ENCODE peak calls at places on chromosomes 6 and 20, in four cellular contexts. R, E, D and G are unnamed samples.
A peak's percentile ranks its signal among the peaks of the same experiment; 100 is the strongest.

GRCh38 chr6:79246891-79247290 is 12.4 kb upstream of the HMGN3 start:
- DNase-seq in R (no peak), D (no peak), E (no peak), G (no peak)

GRCh38 chr20:56685879-56686278 is 56.8 kb downstream of the TFAP2C start:
- DNase-seq in D (no peak), E (no peak), R (no peak), G (no peak)

GRCh38 chr6:143877584-143878271 is 13.5 kb downstream of the ZC2HC1B start:
- DNase-seq in R (no peak), E (no peak), D (no peak), G (no peak)

GRCh38 chr6:79672631-79673065 is 41.5 kb downstream of the SH3BGRL2 start:
- DNase-seq in E (peak; percentile 45), R (no peak), D (no peak), G (peak; percentile 75)

GRCh38 chr6:22250486-22250885 is 46.4 kb downstream of the PRL start:
- DNase-seq in R (no peak), E (no peak), D (no peak), G (peak; percentile 40)

GRCh38 chr6:165081944-165082532 is 227.4 kb downstream of the C6orf118 start:
- DNase-seq in E (no peak), D (no peak), R (no peak), G (no peak)

GRCh38 chr20:44548171-44548678 is 26.4 kb upstream of the SERINC3 start:
- DNase-seq in R (peak; percentile 6), D (no peak), E (no peak), G (no peak)

GRCh38 chr20:46559685-46560440 is 9.4 kb upstream of the OCSTAMP start:
- DNase-seq in R (no peak), E (no peak), D (no peak), G (peak; percentile 41)

GRCh38 chr6:169345198-169345597 is 91.6 kb upstream of the THBS2 start:
- DNase-seq in D (no peak), R (no peak), E (peak; percentile 25), G (peak; percentile 35)

GRCh38 chr6:14746139-14746837 is 499.6 kb upstream of the JARID2 start:
- DNase-seq in R (no peak), E (no peak), D (no peak), G (no peak)

GRCh38 chr6:42141603-42142117 is 760 bp downstream of the C6orf132 start:
- DNase-seq in E (no peak), R (peak; percentile 39), D (no peak), G (no peak)

GRCh38 chr6:137216106-137216505 is 3.1 kb downstream of the IFNGR1 start:
- DNase-seq in D (no peak), E (no peak), R (no peak), G (no peak)

GRCh38 chr20:57656821-57657536 is 36.8 kb upstream of the ZBP1 start:
- DNase-seq in R (peak; percentile 15), D (peak; percentile 13), E (no peak), G (no peak)

GRCh38 chr6:84645563-84646266 is 118.7 kb downstream of the TBX18 start:
- DNase-seq in D (no peak), R (no peak), E (no peak), G (peak; percentile 49)

GRCh38 chr6:30915591-30915946 is 1.5 kb downstream of the VARS2 start:
- DNase-seq in D (no peak), R (peak; percentile 48), E (peak; percentile 75), G (peak; percentile 80)

GRCh38 chr6:73854998-73855718 is 159.2 kb downstream of the CD109 start:
- DNase-seq in E (peak; percentile 89), R (peak; percentile 23), D (no peak), G (peak; percentile 84)

GRCh38 chr6:131949615-131949908 is 1.6 kb downstream of the CCN2 start:
- DNase-seq in E (peak; percentile 98), D (no peak), R (no peak), G (peak; percentile 96)

GRCh38 chr6:10431423-10432164 is 16.7 kb upstream of the TFAP2A start:
- DNase-seq in D (no peak), E (peak; percentile 21), R (no peak), G (no peak)

GRCh38 chr20:24379116-24379927 is 90.1 kb upstream of the SYNDIG1 start:
- DNase-seq in R (no peak), D (peak; percentile 24), E (no peak), G (peak; percentile 64)

GRCh38 chr6:152164957-152165356 is 357.5 kb downstream of the ESR1 start:
- DNase-seq in R (no peak), E (no peak), D (no peak), G (no peak)

GRCh38 chr6:108836061-108836460 is 12.2 kb upstream of the ARMC2 start:
- DNase-seq in E (peak; percentile 12), R (no peak), D (no peak), G (peak; percentile 42)

GRCh38 chr20:58127731-58128130 is 100.7 kb downstream of the ANKRD60 start:
- DNase-seq in E (peak; percentile 3), D (no peak), R (no peak), G (peak; percentile 79)

GRCh38 chr6:124722479-124722878 is 239.8 kb upstream of the RNF217 start:
- DNase-seq in D (no peak), R (no peak), E (no peak), G (no peak)

GRCh38 chr6:11398451-11399326 is 138.9 kb upstream of the TMEM170B start:
- DNase-seq in R (peak; percentile 59), E (peak; percentile 51), D (no peak), G (peak; percentile 63)

GRCh38 chr6:39892490-39893129 is 41.7 kb downstream of the MOCS1 start:
- DNase-seq in E (peak; percentile 74), R (peak; percentile 55), D (peak; percentile 61), G (peak; percentile 86)

GRCh38 chr6:107185570-107185969 is 70.3 kb upstream of the BEND3 start:
- DNase-seq in D (no peak), E (peak; percentile 7), R (no peak), G (peak; percentile 64)

GRCh38 chr6:56363796-56364195 is 116.4 kb upstream of the COL21A1 start:
- DNase-seq in E (no peak), R (no peak), D (no peak), G (no peak)

GRCh38 chr20:18615020-18615652 is 27.3 kb downstream of the DTD1 start:
- DNase-seq in E (no peak), R (no peak), D (no peak), G (no peak)

GRCh38 chr6:87716928-87717655 is 15.1 kb upstream of the AKIRIN2 start:
- DNase-seq in R (no peak), D (no peak), E (no peak), G (no peak)

GRCh38 chr20:47927385-47927851 is 142.1 kb upstream of the SULF2 start:
- DNase-seq in D (no peak), R (no peak), E (peak; percentile 36), G (peak; percentile 10)

GRCh38 chr6:52499026-52499425 is 77.8 kb downstream of the TRAM2 start:
- DNase-seq in D (no peak), E (peak; percentile 71), R (no peak), G (peak; percentile 62)

GRCh38 chr6:4268171-4268570 is 132.8 kb upstream of the ECI2 start:
- DNase-seq in D (no peak), E (no peak), R (no peak), G (no peak)

GRCh38 chr20:6704132-6704861 is 63.2 kb upstream of the BMP2 start:
- DNase-seq in D (no peak), R (peak; percentile 67), E (peak; percentile 60), G (peak; percentile 81)

GRCh38 chr6:55917756-55918415 is 42.5 kb upstream of the BMP5 start:
- DNase-seq in R (no peak), E (no peak), D (no peak), G (peak; percentile 44)

GRCh38 chr6:34093206-34093605 is 52.7 kb downstream of the GRM4 start:
- DNase-seq in D (no peak), R (no peak), E (no peak), G (no peak)

GRCh38 chr6:107491059-107491609 is 1.2 kb downstream of the SOBP start:
- DNase-seq in R (peak; percentile 32), D (peak; percentile 84), E (peak; percentile 33), G (peak; percentile 47)

GRCh38 chr20:51695574-51696303 is 72.5 kb downstream of the ATP9A start:
- DNase-seq in D (no peak), R (no peak), E (peak; percentile 85), G (peak; percentile 67)

GRCh38 chr6:84842526-84843161 is 78.2 kb upstream of the TBX18 start:
- DNase-seq in E (peak; percentile 66), D (no peak), R (no peak), G (peak; percentile 48)

GRCh38 chr20:45405566-45406259 is 2.4 kb upstream of the DBNDD2 start:
- DNase-seq in E (peak; percentile 24), R (peak; percentile 61), D (peak; percentile 60), G (no peak)

GRCh38 chr20:50484271-50484976 is 25.8 kb upstream of the PTPN1 start:
- DNase-seq in D (no peak), E (no peak), R (no peak), G (no peak)
- H3K4me3 ChIP-seq in D (peak overlapping the region; percentile 66), E (peak overlapping the region; percentile 61), R (peak overlapping the region; percentile 38), G (no peak overlapping the region)

DNA sequence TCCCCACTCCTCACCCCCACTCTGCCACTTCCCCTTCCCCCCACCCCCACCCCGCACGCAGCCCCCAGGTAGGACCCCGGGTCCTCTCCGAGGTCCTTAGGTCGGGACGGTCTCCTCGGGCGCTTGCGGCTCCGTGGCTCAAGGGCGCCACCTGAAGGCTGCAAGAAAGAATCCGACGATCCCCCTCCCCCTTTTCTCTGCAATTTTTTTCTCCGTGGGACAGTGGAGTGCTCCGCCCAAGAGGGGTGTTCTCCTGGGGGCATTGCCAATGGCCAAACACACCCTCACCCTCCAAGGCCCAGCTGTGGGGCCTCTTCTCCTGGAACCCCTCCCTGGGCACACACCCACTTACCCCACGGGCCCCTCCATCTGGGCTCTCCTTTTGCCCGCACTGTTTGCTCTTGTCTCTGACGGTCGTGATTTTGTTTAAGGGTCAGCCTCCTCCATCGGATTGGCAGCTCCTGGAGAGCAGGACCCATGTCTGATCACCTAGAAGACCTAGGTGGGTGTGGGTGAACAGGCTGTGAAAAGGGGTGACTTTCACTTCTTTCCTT is 1.1 kb upstream of the TMEM74B start:
- DNase-seq in E (peak; percentile 52), D (peak; percentile 37), R (peak; percentile 45), G (peak; percentile 50)
- H3K4me3 ChIP-seq in E (peak overlapping the region; percentile 50), D (peak overlapping the region; percentile 73), R (peak overlapping the region; percentile 50), G (peak overlapping the region; percentile 42)

GRCh38 chr6:141402489-141402888 is 730.2 kb upstream of the GJE1 start:
- DNase-seq in D (no peak), E (no peak), R (no peak), G (no peak)
- H3K4me3 ChIP-seq in D (peak overlapping the region; percentile 57), E (no peak overlapping the region), R (no peak overlapping the region), G (no peak overlapping the region)

DNA sequence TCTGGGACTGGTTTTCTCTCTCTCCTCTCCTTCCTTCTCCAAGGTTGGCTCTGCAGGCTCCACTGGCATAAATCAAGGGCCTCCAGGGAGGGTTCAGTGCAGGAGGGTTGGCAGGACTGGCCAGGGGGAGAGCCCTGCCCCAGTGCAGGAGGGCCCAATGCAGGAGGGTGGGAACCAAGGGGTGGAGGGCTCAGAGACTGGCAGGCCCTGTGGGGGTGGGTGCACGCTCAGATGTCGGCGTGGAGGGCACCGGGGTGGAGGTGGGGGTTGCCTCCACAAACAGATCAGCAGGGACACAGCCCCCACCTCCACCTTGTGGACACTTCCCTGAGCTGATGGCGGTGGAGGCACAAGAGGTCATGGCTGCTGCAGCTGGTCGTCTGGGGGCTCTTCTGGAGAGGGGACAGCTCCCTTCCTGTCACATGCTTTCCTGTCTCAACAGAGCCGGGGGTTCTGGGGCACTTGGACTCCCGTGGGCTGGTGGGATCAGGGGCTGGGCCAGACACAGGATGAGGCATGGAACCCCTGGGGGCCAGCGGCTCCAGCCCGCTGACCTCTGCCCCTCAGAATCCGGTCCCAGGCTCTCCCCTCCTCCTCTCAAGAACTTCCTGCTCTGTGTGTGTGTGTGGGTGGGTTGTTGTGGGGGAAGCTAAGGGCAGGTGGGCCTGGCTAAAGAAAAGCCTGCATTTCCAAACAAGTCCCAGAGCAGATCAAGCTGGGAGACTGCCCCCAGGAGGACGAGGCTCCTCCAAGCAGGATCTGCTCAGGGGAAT is 2.7 kb upstream of the ABHD16B start:
- DNase-seq in E (peak; percentile 79), D (peak; percentile 63), R (peak; percentile 22), G (peak; percentile 94)
- H3K4me3 ChIP-seq in E (no peak overlapping the region), D (peak overlapping the region; percentile 14), R (no peak overlapping the region), G (peak overlapping the region; percentile 8)